ENCODE peak calls at places on chromosomes 3 and 15, in four cellular contexts. V is CD4-positive, alpha-beta T cell; F is NB4; O is body of pancreas. A is an unnamed sample.

GRCh38 chr3:148718982-148719862 is 21.5 kb downstream of the AGTR1 start:
- DNase-seq in V (no peak), F (peak), O (no peak), A (no peak)

GRCh38 chr3:151156618-151157216 is 46.3 kb downstream of the GPR171 start:
- DNase-seq in V (no peak), F (peak), O (no peak), A (no peak)

GRCh38 chr3:9497821-9498565 is 55.6 kb downstream of the LHFPL4 start:
- DNase-seq in V (no peak), F (no peak), O (no peak), A (no peak)

GRCh38 chr15:64630403-64631107 is 144.8 kb downstream of the RBPMS2 start:
- DNase-seq in V (no peak), F (peak), O (no peak), A (no peak)

GRCh38 chr15:66847565-66847991 is 145.5 kb downstream of the SMAD6 start:
- DNase-seq in V (no peak), F (no peak), O (no peak), A (no peak)

GRCh38 chr15:20646529-20647142 is 105.0 kb upstream of the GOLGA6L6 start:
- DNase-seq in V (no peak), F (no peak), O (no peak), A (no peak)

GRCh38 chr3:140166908-140167599 is 232.1 kb downstream of the CLSTN2 start:
- DNase-seq in V (no peak), F (no peak), O (no peak), A (no peak)

GRCh38 chr15:34355241-34355640 is 11.8 kb downstream of the LPCAT4 start:
- DNase-seq in V (no peak), F (no peak), O (no peak), A (no peak)

GRCh38 chr3:14505001-14505802 is 34.9 kb downstream of the GRIP2 start:
- DNase-seq in V (no peak), F (no peak), O (no peak), A (no peak)

GRCh38 chr15:45157056-45157455 is 27.3 kb downstream of the DUOX1 start:
- DNase-seq in V (no peak), F (no peak), O (no peak), A (no peak)

GRCh38 chr3:6600237-6600636 is 260.7 kb upstream of the GRM7 start:
- DNase-seq in V (no peak), F (no peak), O (no peak), A (no peak)

GRCh38 chr3:171258316-171258715 is 201.9 kb downstream of the TNIK start:
- DNase-seq in V (no peak), F (no peak), O (no peak), A (no peak)

GRCh38 chr3:178353292-178353814 is 182.9 kb upstream of the KCNMB2 start:
- DNase-seq in V (no peak), F (no peak), O (no peak), A (no peak)

GRCh38 chr15:68730491-68731317 is 90.0 kb downstream of the ANP32A start:
- DNase-seq in V (no peak), F (peak), O (peak), A (peak)

GRCh38 chr15:34855893-34856292 is 60.5 kb upstream of the ACTC1 start:
- DNase-seq in V (no peak), F (no peak), O (no peak), A (no peak)

GRCh38 chr3:52446042-52446441 is 1.1 kb upstream of the SEMA3G start:
- DNase-seq in V (no peak), F (no peak), O (no peak), A (no peak)

GRCh38 chr15:55186331-55186730 is 10.4 kb downstream of the RSL24D1 start:
- DNase-seq in V (no peak), F (no peak), O (no peak), A (no peak)

GRCh38 chr3:149576071-149576564 is 81.7 kb downstream of the WWTR1 start:
- DNase-seq in V (no peak), F (peak), O (no peak), A (peak)

GRCh38 chr3:69907554-69907953 is 92.0 kb upstream of the SAMMSON start:
- DNase-seq in V (no peak), F (no peak), O (no peak), A (no peak)

GRCh38 chr15:99542828-99543227 is 23.0 kb upstream of the MEF2A start:
- DNase-seq in V (no peak), F (no peak), O (no peak), A (no peak)

GRCh38 chr15:31483924-31484368 is 157.3 kb downstream of the KLF13 start:
- DNase-seq in V (peak), F (no peak), O (no peak), A (no peak)

GRCh38 chr15:32685576-32685975 is 32.2 kb upstream of the GREM1 start:
- DNase-seq in V (no peak), F (no peak), O (no peak), A (no peak)

GRCh38 chr3:13463618-13464400 is 16.3 kb upstream of the HDAC11 start:
- DNase-seq in V (no peak), F (no peak), O (no peak), A (no peak)

GRCh38 chr3:148226246-148226645 is 471.5 kb upstream of the AGTR1 start:
- DNase-seq in V (no peak), F (no peak), O (peak), A (no peak)

A was measured in foreskin melanocyte.